ENCODE peak calls at places on chromosome 18, in nine cellular contexts. J is transverse colon, S is neural progenitor cell, V is ovary, T is right atrium auricular region, Z is fibroblast of lung, U is lower lobe of right lung, Y is Karpas-422, X is PC-9. E is an unnamed sample.

GRCh38 chr18:24799720-24800119 is 339.3 kb downstream of the HRH4 start:
- DNase-seq in Z (no peak), U (no peak), X (no peak), V (no peak), T (no peak), J (no peak), S (no peak), Y (no peak), E (no peak)

GRCh38 chr18:62828852-62829251 is 113.5 kb downstream of the PHLPP1 start:
- DNase-seq in Y (no peak), T (no peak), X (no peak), S (no peak), V (no peak), Z (peak; percentile 19), J (no peak), U (no peak), E (no peak)

GRCh38 chr18:8857806-8858205 is 152.4 kb downstream of the MTCL1 start:
- DNase-seq in S (no peak), Z (no peak), V (no peak), X (no peak), Y (no peak), T (no peak), U (no peak), J (no peak), E (no peak)

GRCh38 chr18:50080932-50081560 is 113.9 kb downstream of the MYO5B start:
- DNase-seq in T (no peak), V (no peak), S (no peak), X (peak; percentile 89), J (no peak), Z (no peak), Y (no peak), U (no peak), E (no peak)

GRCh38 chr18:74250131-74250530 is 41.6 kb downstream of the CYB5A start:
- DNase-seq in Z (no peak), X (no peak), V (peak; percentile 39), U (no peak), Y (no peak), J (no peak), T (no peak), S (no peak), E (no peak)

GRCh38 chr18:5600376-5601071 is 56.7 kb upstream of the EPB41L3 start:
- DNase-seq in V (no peak), S (peak; percentile 28), X (no peak), Y (peak; percentile 64), Z (peak; percentile 62), U (no peak), T (no peak), J (no peak), E (no peak)

GRCh38 chr18:60649107-60649506 is 276.5 kb upstream of the MC4R start:
- DNase-seq in V (no peak), J (no peak), S (no peak), T (no peak), Z (no peak), Y (no peak), X (no peak), U (no peak), E (no peak)

GRCh38 chr18:434410-434809 is 66.1 kb downstream of the COLEC12 start:
- DNase-seq in U (no peak), X (no peak), V (no peak), T (no peak), J (no peak), Z (peak; percentile 17), S (no peak), Y (no peak), E (no peak)

GRCh38 chr18:7535436-7536190 is 31.5 kb upstream of the PTPRM start:
- DNase-seq in Y (no peak), Z (no peak), J (no peak), T (no peak), X (no peak), V (no peak), U (no peak), S (no peak), E (no peak)

GRCh38 chr18:60113396-60113795 is 213.6 kb downstream of the PMAIP1 start:
- DNase-seq in Z (no peak), X (no peak), J (no peak), T (no peak), S (no peak), V (no peak), U (no peak), Y (no peak), E (no peak)

GRCh38 chr18:54910161-54910919 is 48.9 kb downstream of the CCDC68 start:
- DNase-seq in Y (no peak), U (no peak), X (no peak), Z (no peak), S (no peak), J (no peak), T (no peak), V (no peak), E (no peak)

GRCh38 chr18:76494181-76494540 is 881 bp downstream of the ZNF516 start:
- DNase-seq in J (peak; percentile 50), V (peak; percentile 81), Y (no peak), U (no peak), T (no peak), Z (peak; percentile 48), S (peak; percentile 79), X (no peak), E (peak; percentile 69)

GRCh38 chr18:58391932-58392331 is 237.0 kb downstream of the ALPK2 start:
- DNase-seq in J (no peak), S (peak; percentile 33), V (no peak), Y (no peak), Z (peak; percentile 4), X (no peak), U (no peak), T (no peak), E (no peak)
- H3K27ac ChIP-seq in J (peak overlapping the region; percentile 73), S (no peak overlapping the region), V (no peak overlapping the region), Y (no peak overlapping the region), Z (no peak overlapping the region), X (no peak overlapping the region), U (no peak overlapping the region), T (no peak overlapping the region), E (no peak overlapping the region)

GRCh38 chr18:36035253-36035652 is 32.1 kb downstream of the RPRD1A start:
- DNase-seq in U (no peak), S (no peak), T (no peak), Y (no peak), V (no peak), X (no peak), Z (no peak), J (no peak), E (no peak)

GRCh38 chr18:36031903-36032302 is 35.5 kb downstream of the RPRD1A start:
- DNase-seq in V (no peak), T (no peak), Y (no peak), Z (no peak), U (no peak), J (no peak), S (no peak), X (no peak), E (no peak)

GRCh38 chr18:36038102-36038663 is 29.2 kb downstream of the RPRD1A start:
- DNase-seq in T (no peak), J (no peak), S (no peak), Z (no peak), U (no peak), X (no peak), Y (no peak), V (no peak), E (no peak)

GRCh38 chr18:36031407-36031806 is 36.0 kb downstream of the RPRD1A start:
- DNase-seq in S (no peak), Y (peak; percentile 59), X (no peak), J (no peak), T (no peak), V (no peak), U (no peak), Z (no peak), E (no peak)

DNA sequence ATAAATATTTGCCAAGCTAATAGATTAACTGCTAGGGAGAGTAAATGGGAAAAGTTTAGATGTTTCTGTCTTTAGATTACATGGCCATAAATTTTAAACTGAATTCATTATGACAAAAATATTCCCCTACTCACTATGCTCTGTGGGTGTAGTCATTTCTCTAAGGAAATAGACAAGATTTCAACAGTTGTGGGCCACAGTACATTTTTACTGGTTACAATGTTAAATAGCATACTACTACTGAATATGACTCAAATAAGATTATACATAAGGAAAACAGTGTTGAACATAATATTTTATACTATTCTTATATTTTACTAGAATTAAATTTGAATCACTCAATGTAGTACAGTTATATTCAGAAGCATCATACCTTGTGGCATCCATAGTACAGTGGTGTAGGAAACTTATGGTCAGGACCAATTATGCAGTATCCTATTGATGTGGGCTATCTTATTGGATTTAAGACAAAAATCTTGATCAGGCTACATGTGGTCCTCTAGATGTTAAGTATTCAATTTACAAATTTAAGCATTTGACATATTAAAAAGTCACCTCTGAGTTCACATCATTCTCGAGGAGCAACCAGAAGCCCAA is 33.0 kb downstream of the RPRD1A start:
- DNase-seq in J (no peak), Y (no peak), S (no peak), U (no peak), V (no peak), T (no peak), Z (no peak), X (no peak), E (no peak)
- H3K36me3 ChIP-seq in J (no peaks in the 10 kb centered on the region), Y (peaks cover 32% of the 10 kb centered on the region), S (peaks cover 11% of the 10 kb centered on the region), U (peaks cover 16% of the 10 kb centered on the region), V (no peaks in the 10 kb centered on the region), T (peaks cover 11% of the 10 kb centered on the region), Z (peaks cover under 1% of the 10 kb centered on the region), X (peaks cover 7% of the 10 kb centered on the region), E (no peaks in the 10 kb centered on the region)

GRCh38 chr18:79544386-79544963 is 135.1 kb upstream of the CTDP1 start:
- DNase-seq in S (no peak), J (no peak), U (peak; percentile 28), Y (no peak), X (no peak), Z (no peak), V (no peak), T (no peak), E (no peak)
- H3K27ac ChIP-seq in S (no peak overlapping the region), J (no peak overlapping the region), U (no peak overlapping the region), Y (no peak overlapping the region), X (no peak overlapping the region), Z (no peak overlapping the region), V (no peak overlapping the region), T (peak overlapping the region; percentile 37), E (no peak overlapping the region)

GRCh38 chr18:12318334-12318697 is 10.3 kb downstream of the TUBB6 start:
- DNase-seq in Y (no peak), V (no peak), S (no peak), X (no peak), J (no peak), T (no peak), Z (no peak), U (no peak), E (no peak)
- H3K36me3 ChIP-seq in Y (no peaks in the 10 kb centered on the region), V (no peaks in the 10 kb centered on the region), S (peaks cover 5% of the 10 kb centered on the region), X (no peaks in the 10 kb centered on the region), J (no peaks in the 10 kb centered on the region), T (peaks cover 32% of the 10 kb centered on the region), Z (peaks cover 18% of the 10 kb centered on the region), U (peaks cover 63% of the 10 kb centered on the region), E (no peaks in the 10 kb centered on the region)